ENCODE peak calls at places on chromosomes 2 and 18, in six cellular contexts. D is IMR-90, K is Caco-2, Q is A549, N is upper lobe of left lung, Y is cardiac fibroblast. I is an unnamed sample.

GRCh38 chr2:239158641-239159475 is 242.0 kb downstream of the HDAC4 start:
- DNase-seq in D (no peak), K (no peak), Q (no peak), N (peak), Y (no peak), I (no peak)

GRCh38 chr2:150075831-150076230 is 411.6 kb downstream of the RND3 start:
- DNase-seq in D (peak), K (no peak), Q (no peak), N (no peak), Y (no peak), I (no peak)

GRCh38 chr18:57915241-57915640 is 112.1 kb upstream of the ATP8B1 start:
- DNase-seq in D (peak), K (no peak), Q (no peak), N (no peak), Y (no peak), I (peak)

GRCh38 chr18:69838003-69838402 is 109.7 kb downstream of the CD226 start:
- DNase-seq in D (no peak), K (no peak), Q (no peak), N (no peak), Y (no peak), I (no peak)

GRCh38 chr2:191846787-191847620 is at the start of gene CAVIN2:
- DNase-seq in D (peak), K (no peak), Q (peak), N (no peak), Y (peak), I (peak)

GRCh38 chr2:158395166-158395565 is 61.4 kb downstream of the CCDC148 start:
- DNase-seq in D (no peak), K (no peak), Q (no peak), N (no peak), Y (no peak), I (no peak)

GRCh38 chr2:226478121-226478809 is 321.4 kb downstream of the IRS1 start:
- DNase-seq in D (peak), K (peak), Q (peak), N (no peak), Y (peak), I (peak)

GRCh38 chr18:41818381-41819355 is 136.4 kb upstream of the PIK3C3 start:
- DNase-seq in D (no peak), K (no peak), Q (no peak), N (peak), Y (no peak), I (no peak)

GRCh38 chr2:26922638-26923466 is 47.6 kb upstream of the MAPRE3 start:
- DNase-seq in D (peak), K (peak), Q (peak), N (no peak), Y (peak), I (peak)

GRCh38 chr2:239813261-239814135 is 211.6 kb downstream of the NDUFA10 start:
- DNase-seq in D (no peak), K (no peak), Q (no peak), N (no peak), Y (no peak), I (no peak)

GRCh38 chr2:85318222-85319182 is 9.3 kb downstream of the TGOLN2 start:
- DNase-seq in D (peak), K (no peak), Q (no peak), N (no peak), Y (peak), I (peak)

GRCh38 chr2:188122983-188123382 is 168.7 kb upstream of the GULP1 start:
- DNase-seq in D (peak), K (no peak), Q (no peak), N (no peak), Y (no peak), I (no peak)

GRCh38 chr2:127205211-127206140 is 14.6 kb downstream of the CYP27C1 start:
- DNase-seq in D (no peak), K (no peak), Q (no peak), N (no peak), Y (no peak), I (no peak)

GRCh38 chr2:28296243-28296642 is 96.4 kb upstream of the FOSL2 start:
- DNase-seq in D (peak), K (no peak), Q (peak), N (no peak), Y (no peak), I (no peak)

GRCh38 chr2:7037340-7038333 is 120.4 kb downstream of the RNF144A start:
- DNase-seq in D (peak), K (peak), Q (peak), N (no peak), Y (peak), I (peak)

GRCh38 chr18:36411745-36412168 is 114.2 kb downstream of the FHOD3 start:
- DNase-seq in D (peak), K (peak), Q (no peak), N (no peak), Y (peak), I (peak)

GRCh38 chr2:8421658-8422499 is 260.0 kb upstream of the ID2 start:
- DNase-seq in D (no peak), K (no peak), Q (no peak), N (no peak), Y (no peak), I (no peak)
- TF ChIP-seq CTCF in D (no peak), K (no peak), Q (no peak), N (no peak), Y (no peak), I (no peak)

GRCh38 chr2:64337314-64337713 is 116.6 kb upstream of the LGALSL start:
- DNase-seq in D (no peak), K (no peak), Q (no peak), N (no peak), Y (no peak), I (no peak)
- TF ChIP-seq CTCF in D (no peak), K (no peak), Q (no peak), N (no peak), Y (no peak), I (no peak)

GRCh38 chr2:222817628-222818027 is 43.2 kb upstream of the ACSL3 start:
- DNase-seq in D (no peak), K (no peak), Q (no peak), N (no peak), Y (no peak), I (no peak)
- TF ChIP-seq CTCF in D (no peak), K (no peak), Q (no peak), N (no peak), Y (no peak), I (no peak)

GRCh38 chr2:161209902-161210301 is 49.7 kb downstream of the TANK start:
- DNase-seq in D (no peak), K (no peak), Q (no peak), N (no peak), Y (no peak), I (no peak)
- TF ChIP-seq CTCF in D (no peak), K (no peak), Q (no peak), N (no peak), Y (no peak), I (no peak)

DNA sequence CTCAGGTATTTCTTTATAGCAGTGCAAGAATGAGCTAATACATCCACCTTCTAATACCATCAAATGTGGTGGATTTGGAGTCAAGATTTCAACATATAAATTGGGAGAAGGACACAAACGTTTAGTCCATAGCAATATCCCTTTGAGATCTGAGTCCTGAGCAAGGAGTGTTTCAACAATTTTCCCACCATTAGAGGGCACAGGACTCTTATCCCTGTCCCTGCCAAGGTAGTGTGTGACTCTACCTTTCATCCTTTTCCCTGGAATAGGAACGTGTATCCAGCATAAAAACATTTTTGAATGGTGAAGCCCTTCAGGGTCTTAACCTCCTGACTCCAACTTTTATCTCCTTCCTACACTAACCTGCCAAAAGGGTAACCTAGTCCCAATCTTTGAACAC is 181.3 kb upstream of the SRD5A2 start:
- DNase-seq in D (no peak), K (no peak), Q (no peak), N (no peak), Y (no peak), I (no peak)
- TF ChIP-seq CTCF in D (no peak), K (no peak), Q (no peak), N (no peak), Y (no peak), I (no peak)

GRCh38 chr2:203535078-203535783 is at the start of gene RAPH1:
- DNase-seq in D (peak), K (peak), Q (peak), N (peak), Y (peak), I (peak)
- TF ChIP-seq CTCF in D (no peak), K (no peak), Q (peak), N (peak), Y (no peak), I (no peak)

GRCh38 chr2:74982581-74982980 is 24.1 kb downstream of the POLE4 start:
- DNase-seq in D (no peak), K (no peak), Q (no peak), N (no peak), Y (no peak), I (no peak)
- TF ChIP-seq CTCF in D (peak), K (no peak), Q (peak), N (no peak), Y (no peak), I (no peak)

I was measured in fibroblast of villous mesenchyme.